ENCODE peak calls at places on chromosomes 12 and 14, in nine cellular contexts. Z, H, F, T, C, V, Q, K and G are unnamed samples.

GRCh38 chr14:33754264-33754663 is 196.6 kb downstream of the EGLN3 start:
- DNase-seq in K (no peak), Q (peak), T (no peak), V (no peak), F (no peak), H (no peak), C (peak), Z (no peak), G (no peak)

GRCh38 chr12:107388263-107388662 is 294.9 kb upstream of the CRY1 start:
- DNase-seq in V (no peak), T (no peak), H (no peak), C (no peak), F (no peak), Q (no peak), Z (no peak), K (no peak), G (no peak)

GRCh38 chr12:68467514-68467913 is 135.4 kb upstream of the MDM1 start:
- DNase-seq in Q (no peak), Z (no peak), H (no peak), K (no peak), F (no peak), C (no peak), V (no peak), T (no peak), G (no peak)

GRCh38 chr12:85623726-85624125 is 212.5 kb downstream of the RASSF9 start:
- DNase-seq in V (no peak), K (no peak), Z (no peak), F (no peak), H (no peak), C (no peak), T (no peak), Q (no peak), G (no peak)

GRCh38 chr12:11753151-11753501 is 103.7 kb downstream of the ETV6 start:
- DNase-seq in K (no peak), Z (no peak), Q (no peak), T (no peak), H (no peak), C (no peak), F (no peak), V (no peak), G (no peak)

GRCh38 chr14:93086441-93087055 is 29.2 kb downstream of the ITPK1 start:
- DNase-seq in V (no peak), Z (no peak), T (peak), Q (no peak), H (no peak), C (no peak), F (no peak), K (no peak), G (peak)

GRCh38 chr14:104166698-104167097 is 28.3 kb downstream of the KIF26A start:
- DNase-seq in Z (no peak), T (no peak), K (no peak), F (no peak), Q (no peak), C (no peak), V (no peak), H (no peak), G (no peak)

GRCh38 chr14:68705741-68706283 is 87.1 kb downstream of the ZFP36L1 start:
- DNase-seq in C (no peak), V (no peak), Q (no peak), F (no peak), H (no peak), T (peak), K (no peak), Z (no peak), G (no peak)

GRCh38 chr12:123967121-123967586 is 5.5 kb downstream of the CCDC92 start:
- DNase-seq in C (no peak), T (no peak), Q (no peak), H (no peak), F (no peak), K (no peak), V (no peak), Z (no peak), G (no peak)

GRCh38 chr12:109301643-109302176 is 7.4 kb downstream of the FOXN4 start:
- DNase-seq in Z (no peak), H (no peak), Q (no peak), V (no peak), F (no peak), K (no peak), T (no peak), C (no peak), G (no peak)

GRCh38 chr12:26863515-26863914 is 30.5 kb upstream of the ITPR2 start:
- DNase-seq in K (no peak), T (no peak), H (no peak), V (no peak), Z (no peak), C (no peak), Q (no peak), F (no peak), G (no peak)

GRCh38 chr14:51453869-51454268 is 197.8 kb upstream of the FRMD6 start:
- DNase-seq in Z (no peak), Q (no peak), H (no peak), C (peak), T (peak), V (no peak), F (no peak), K (no peak), G (no peak)

GRCh38 chr12:132660047-132660446 is 27.1 kb downstream of the POLE start:
- DNase-seq in K (no peak), V (no peak), F (no peak), Z (no peak), C (no peak), T (no peak), Q (no peak), H (no peak), G (no peak)

GRCh38 chr12:131583085-131583712 is 127.7 kb upstream of the SFSWAP start:
- DNase-seq in Q (no peak), T (no peak), Z (no peak), H (no peak), V (no peak), C (no peak), K (no peak), F (no peak), G (no peak)

GRCh38 chr12:27814411-27814810 is 34.4 kb upstream of the MANSC4 start:
- DNase-seq in F (no peak), T (no peak), K (no peak), H (no peak), Q (no peak), V (no peak), C (peak), Z (no peak), G (no peak)

GRCh38 chr14:34989762-34990161 is 7.0 kb downstream of the SRP54 start:
- DNase-seq in Q (no peak), F (no peak), Z (no peak), K (no peak), V (no peak), H (no peak), C (no peak), T (no peak), G (no peak)

GRCh38 chr12:123998960-123999359 is 25.9 kb downstream of the ZNF664 start:
- DNase-seq in H (no peak), Z (peak), V (no peak), F (peak), T (no peak), K (peak), C (peak), Q (no peak), G (no peak)

GRCh38 chr14:91719839-91720238 is 12.0 kb downstream of the CATSPERB start:
- DNase-seq in V (no peak), F (no peak), K (no peak), H (no peak), T (no peak), Q (no peak), Z (no peak), C (no peak), G (no peak)

GRCh38 chr14:104137297-104138097 is 890 bp upstream of the KIF26A start:
- DNase-seq in K (no peak), Q (no peak), Z (no peak), F (no peak), V (peak), C (peak), T (peak), H (peak), G (peak)

GRCh38 chr12:81077329-81077685 is 572 bp upstream of the ACSS3 start:
- DNase-seq in C (peak), F (no peak), K (peak), V (peak), Q (peak), Z (no peak), H (peak), T (peak), G (no peak)

GRCh38 chr12:133038310-133038709 is 1.0 kb downstream of the ZNF84 start:
- DNase-seq in V (no peak), T (no peak), H (no peak), K (no peak), C (no peak), Z (no peak), Q (no peak), F (no peak), G (no peak)

GRCh38 chr14:105913221-105913620 is 386.8 kb downstream of the TMEM121 start:
- DNase-seq in T (no peak), C (no peak), K (no peak), Z (no peak), V (no peak), Q (no peak), H (no peak), F (no peak), G (no peak)

GRCh38 chr14:88143817-88144216 is 138.9 kb downstream of the GPR65 start:
- DNase-seq in K (no peak), H (no peak), C (no peak), T (no peak), Q (no peak), Z (no peak), V (no peak), F (no peak), G (no peak)

GRCh38 chr12:109299849-109300248 is 9.2 kb downstream of the FOXN4 start:
- DNase-seq in Z (no peak), C (no peak), T (no peak), Q (no peak), F (no peak), V (no peak), H (no peak), K (no peak), G (no peak)

GRCh38 chr12:74328623-74329022 is 209.0 kb upstream of the ATXN7L3B start:
- DNase-seq in C (peak), Q (no peak), K (no peak), T (no peak), H (no peak), Z (no peak), V (no peak), F (no peak), G (no peak)

GRCh38 chr14:35883677-35884293 is 57.6 kb downstream of the BRMS1L start:
- DNase-seq in H (no peak), Z (no peak), V (no peak), Q (peak), T (no peak), C (peak), K (peak), F (no peak), G (peak)

GRCh38 chr12:124626841-124627502 is 59.6 kb upstream of the NCOR2 start:
- DNase-seq in F (no peak), H (peak), Z (no peak), T (peak), C (peak), Q (peak), V (peak), K (peak), G (no peak)

GRCh38 chr14:100551056-100551455 is 36.2 kb downstream of the BEGAIN start:
- DNase-seq in V (no peak), H (no peak), F (no peak), K (no peak), Z (no peak), T (no peak), C (no peak), Q (no peak), G (no peak)

GRCh38 chr14:68283378-68284123 is 464.0 kb downstream of the RAD51B start:
- DNase-seq in H (no peak), C (no peak), V (peak), Q (no peak), T (peak), F (no peak), Z (no peak), K (no peak), G (peak)

GRCh38 chr14:72902802-72903530 is 9.1 kb upstream of the DPF3 start:
- DNase-seq in H (no peak), T (no peak), F (no peak), K (no peak), V (no peak), C (peak), Z (peak), Q (no peak), G (no peak)

GRCh38 chr14:44149597-44149996 is 357.5 kb downstream of the FSCB start:
- DNase-seq in Q (no peak), C (no peak), V (no peak), T (no peak), H (no peak), Z (no peak), F (no peak), K (no peak), G (no peak)
- TF ChIP-seq CTCF in Q (peak), C (peak), V (peak), T (peak), H (no peak), Z (no peak), F (peak), K (peak), G (no peak)

DNA sequence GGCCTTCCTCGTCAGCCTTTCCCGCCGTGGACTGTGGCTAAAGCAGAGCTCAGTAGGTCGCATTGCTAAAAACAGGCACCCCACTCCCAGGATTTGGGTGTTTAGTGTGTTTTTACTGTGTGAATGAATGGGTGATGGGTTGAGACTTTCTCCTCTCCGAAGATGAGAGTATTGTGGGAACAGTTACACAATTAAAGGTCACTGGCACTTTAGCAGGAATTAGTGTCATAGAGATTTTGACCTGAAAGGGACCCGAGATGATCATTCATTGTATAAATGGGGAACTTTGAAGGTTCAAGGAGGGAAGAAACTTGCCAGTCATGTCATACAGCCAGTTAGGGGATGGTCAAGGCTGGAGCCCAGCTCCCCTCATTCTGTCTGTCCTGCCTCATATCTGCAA is 56.9 kb downstream of the TSPAN9 start:
- DNase-seq in Q (no peak), K (no peak), T (no peak), V (no peak), Z (no peak), F (no peak), H (no peak), C (no peak), G (no peak)
- TF ChIP-seq CTCF in Q (no peak), K (no peak), T (no peak), V (no peak), Z (no peak), F (no peak), H (no peak), C (no peak), G (no peak)

GRCh38 chr14:53929871-53930685 is 26.5 kb downstream of the BMP4 start:
- DNase-seq in H (peak), V (no peak), C (no peak), T (no peak), Z (no peak), Q (no peak), F (no peak), K (no peak), G (peak)
- TF ChIP-seq CTCF in H (no peak), V (peak), C (peak), T (peak), Z (peak), Q (peak), F (peak), K (peak), G (peak)

DNA sequence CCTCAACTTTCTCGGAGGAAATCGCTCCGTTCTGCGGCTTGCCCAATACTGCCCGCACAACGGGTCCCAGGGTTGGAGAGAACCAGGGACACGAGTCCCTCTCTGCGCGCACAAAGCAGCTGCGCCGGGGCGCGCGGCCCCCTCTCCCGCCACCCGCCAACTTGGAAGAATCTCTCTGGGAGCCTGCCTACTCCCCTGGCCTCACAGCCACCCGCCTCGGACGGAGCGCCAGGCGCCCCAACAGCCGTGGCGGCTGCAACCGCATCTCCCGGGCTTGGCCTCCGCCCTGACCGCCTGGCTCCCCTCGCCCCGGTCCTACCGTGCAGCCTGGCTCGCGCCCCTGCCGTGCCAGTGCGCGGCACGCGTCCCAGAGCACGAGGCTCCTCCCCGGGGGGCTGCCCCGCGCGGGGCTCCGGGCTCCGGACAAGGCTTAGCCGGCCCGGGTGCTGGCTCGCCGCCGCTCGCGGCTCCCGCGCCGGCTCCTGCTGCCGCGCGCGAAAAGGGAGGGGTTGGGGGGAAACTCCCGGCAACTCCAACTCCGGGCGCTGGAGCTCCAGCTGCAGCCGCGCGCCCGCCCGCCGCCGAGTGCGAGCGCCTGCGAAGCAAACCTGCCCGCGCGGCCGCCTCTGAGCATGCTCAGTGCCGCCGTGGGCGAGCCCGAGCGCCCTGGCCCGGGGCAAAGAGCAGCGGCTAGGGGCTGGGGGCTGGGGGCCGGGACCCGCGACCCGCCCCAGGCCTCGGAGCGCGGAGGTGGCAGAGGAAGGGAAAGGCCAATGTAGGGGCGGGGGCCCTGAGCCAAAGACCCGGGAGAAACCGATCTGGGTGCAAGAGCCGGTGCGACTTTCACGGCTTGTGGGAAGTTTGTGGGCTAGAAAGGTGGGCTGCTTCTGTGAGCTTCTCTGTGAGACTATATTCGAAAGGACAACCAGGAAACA is at the start of gene STXBP6:
- DNase-seq in Q (peak), T (peak), V (peak), K (no peak), C (peak), Z (peak), H (peak), F (no peak), G (peak)
- TF ChIP-seq CTCF in Q (no peak), T (no peak), V (no peak), K (no peak), C (no peak), Z (no peak), H (no peak), F (no peak), G (no peak)

GRCh38 chr14:60184597-60185555 is 19.7 kb upstream of the DHRS7 start:
- DNase-seq in H (no peak), C (no peak), T (no peak), K (no peak), Z (peak), Q (no peak), F (no peak), V (no peak), G (no peak)

GRCh38 chr14:60183138-60183537 is 17.9 kb upstream of the DHRS7 start:
- DNase-seq in H (no peak), V (no peak), Q (no peak), T (no peak), F (no peak), C (no peak), Z (no peak), K (no peak), G (no peak)

GRCh38 chr14:60188115-60188514 is 22.9 kb upstream of the DHRS7 start:
- DNase-seq in F (no peak), H (no peak), Q (no peak), V (no peak), T (no peak), C (no peak), Z (no peak), K (no peak), G (no peak)

GRCh38 chr14:60179296-60179924 is 14.2 kb upstream of the DHRS7 start:
- DNase-seq in Q (no peak), V (no peak), K (no peak), F (peak), C (peak), H (no peak), Z (no peak), T (no peak), G (no peak)

GRCh38 chr14:60183724-60184596 is 18.8 kb upstream of the DHRS7 start:
- DNase-seq in K (peak), Z (peak), T (no peak), V (no peak), H (no peak), Q (peak), F (peak), C (peak), G (no peak)
- TF ChIP-seq CTCF in K (peak), Z (peak), T (peak), V (peak), H (peak), Q (peak), F (peak), C (peak), G (peak)

GRCh38 chr12:106362971-106363370 is 5.4 kb downstream of the POLR3B start:
- DNase-seq in F (no peak), V (no peak), C (no peak), Q (no peak), K (no peak), H (no peak), T (no peak), Z (no peak), G (no peak)

GRCh38 chr12:106357549-106358409 is at the start of gene POLR3B:
- DNase-seq in Q (peak), V (peak), K (peak), C (peak), H (peak), F (peak), T (peak), Z (peak), G (peak)

GRCh38 chr12:106359620-106360399 is 2.3 kb downstream of the POLR3B start:
- DNase-seq in H (no peak), Q (no peak), K (no peak), V (no peak), Z (no peak), T (no peak), F (no peak), C (no peak), G (no peak)

GRCh38 chr12:106360400-106360994 is 2.9 kb downstream of the POLR3B start:
- DNase-seq in H (no peak), T (no peak), Q (no peak), V (no peak), K (no peak), F (no peak), C (no peak), Z (no peak), G (no peak)

GRCh38 chr12:106358410-106359241 is 1.1 kb downstream of the POLR3B start:
- DNase-seq in Q (no peak), F (no peak), V (peak), C (peak), T (no peak), K (peak), Z (peak), H (no peak), G (no peak)
- TF ChIP-seq CTCF in Q (no peak), F (no peak), V (no peak), C (no peak), T (no peak), K (peak), Z (no peak), H (no peak), G (no peak)